ENCODE peak calls at places on chromosomes 5 and 9, in nine cellular contexts. One of them, this sample, is unnamed. For H3K36me3, the result is how much of the 10 kb centered on the place peaks cover.

GRCh38 chr9:101366038-101366756 is 18.6 kb downstream of the BAAT start:
- DNase-seq in breast epithelium: no peak
- DNase-seq in stomach: no peak
- DNase-seq in HCT116: no peak
- DNase-seq in IMR-90: no peak
- DNase-seq in prostate gland: no peak
- DNase-seq in endothelial cell of umbilical vein: no peak
- DNase-seq in spleen: no peak
- DNase-seq in tibial nerve: no peak
- DNase-seq in this sample: no peak

GRCh38 chr5:177430146-177430951 is 3.9 kb downstream of the GRK6 start:
- DNase-seq in breast epithelium: no peak
- DNase-seq in stomach: no peak
- DNase-seq in HCT116: no peak
- DNase-seq in IMR-90: no peak
- DNase-seq in prostate gland: peak
- DNase-seq in endothelial cell of umbilical vein: no peak
- DNase-seq in spleen: peak
- DNase-seq in tibial nerve: no peak
- DNase-seq in this sample: no peak

GRCh38 chr5:98757978-98758377 is 15.5 kb upstream of the RGMB start:
- DNase-seq in breast epithelium: no peak
- DNase-seq in stomach: no peak
- DNase-seq in HCT116: no peak
- DNase-seq in IMR-90: no peak
- DNase-seq in prostate gland: no peak
- DNase-seq in endothelial cell of umbilical vein: no peak
- DNase-seq in spleen: no peak
- DNase-seq in tibial nerve: no peak
- DNase-seq in this sample: no peak

GRCh38 chr9:96874947-96875459 is 20.7 kb upstream of the ZNF782 start:
- DNase-seq in breast epithelium: no peak
- DNase-seq in stomach: peak
- DNase-seq in HCT116: peak
- DNase-seq in IMR-90: peak
- DNase-seq in prostate gland: peak
- DNase-seq in endothelial cell of umbilical vein: peak
- DNase-seq in spleen: no peak
- DNase-seq in tibial nerve: no peak
- DNase-seq in this sample: peak

GRCh38 chr9:32348289-32348688 is 36.2 kb upstream of the ACO1 start:
- DNase-seq in breast epithelium: no peak
- DNase-seq in stomach: no peak
- DNase-seq in HCT116: no peak
- DNase-seq in IMR-90: no peak
- DNase-seq in prostate gland: no peak
- DNase-seq in endothelial cell of umbilical vein: no peak
- DNase-seq in spleen: no peak
- DNase-seq in tibial nerve: no peak
- DNase-seq in this sample: no peak

GRCh38 chr5:127112347-127112864 is 39.1 kb upstream of the C5orf63 start:
- DNase-seq in breast epithelium: no peak
- DNase-seq in stomach: no peak
- DNase-seq in HCT116: no peak
- DNase-seq in IMR-90: no peak
- DNase-seq in prostate gland: no peak
- DNase-seq in endothelial cell of umbilical vein: no peak
- DNase-seq in spleen: no peak
- DNase-seq in tibial nerve: no peak
- DNase-seq in this sample: no peak

GRCh38 chr5:79474416-79475173 is 39.3 kb downstream of the HOMER1 start:
- DNase-seq in breast epithelium: no peak
- DNase-seq in stomach: no peak
- DNase-seq in HCT116: no peak
- DNase-seq in IMR-90: peak
- DNase-seq in prostate gland: no peak
- DNase-seq in endothelial cell of umbilical vein: no peak
- DNase-seq in spleen: no peak
- DNase-seq in tibial nerve: no peak
- DNase-seq in this sample: no peak

GRCh38 chr5:7261049-7261448 is 134.9 kb upstream of the ADCY2 start:
- DNase-seq in breast epithelium: no peak
- DNase-seq in stomach: no peak
- DNase-seq in HCT116: no peak
- DNase-seq in IMR-90: no peak
- DNase-seq in prostate gland: peak
- DNase-seq in endothelial cell of umbilical vein: no peak
- DNase-seq in spleen: no peak
- DNase-seq in tibial nerve: no peak
- DNase-seq in this sample: no peak

GRCh38 chr9:38335686-38336085 is 56.8 kb upstream of the ALDH1B1 start:
- DNase-seq in breast epithelium: no peak
- DNase-seq in stomach: no peak
- DNase-seq in HCT116: no peak
- DNase-seq in IMR-90: no peak
- DNase-seq in prostate gland: no peak
- DNase-seq in endothelial cell of umbilical vein: no peak
- DNase-seq in spleen: no peak
- DNase-seq in tibial nerve: no peak
- DNase-seq in this sample: no peak

GRCh38 chr5:1511651-1512540 is 11.9 kb downstream of the LPCAT1 start:
- DNase-seq in breast epithelium: no peak
- DNase-seq in stomach: peak
- DNase-seq in HCT116: peak
- DNase-seq in IMR-90: peak
- DNase-seq in prostate gland: no peak
- DNase-seq in endothelial cell of umbilical vein: no peak
- DNase-seq in spleen: peak
- DNase-seq in tibial nerve: peak
- DNase-seq in this sample: peak

GRCh38 chr5:27810458-27810857 is 772.1 kb upstream of the CDH9 start:
- DNase-seq in breast epithelium: no peak
- DNase-seq in stomach: no peak
- DNase-seq in HCT116: no peak
- DNase-seq in IMR-90: no peak
- DNase-seq in prostate gland: no peak
- DNase-seq in endothelial cell of umbilical vein: peak
- DNase-seq in spleen: no peak
- DNase-seq in tibial nerve: no peak
- DNase-seq in this sample: no peak

GRCh38 chr5:157479612-157480510 is 19.8 kb downstream of the NIPAL4 start:
- DNase-seq in breast epithelium: no peak
- DNase-seq in stomach: no peak
- DNase-seq in HCT116: no peak
- DNase-seq in IMR-90: no peak
- DNase-seq in prostate gland: no peak
- DNase-seq in endothelial cell of umbilical vein: no peak
- DNase-seq in spleen: no peak
- DNase-seq in tibial nerve: no peak
- DNase-seq in this sample: no peak

GRCh38 chr9:76372345-76372744 is 21.9 kb downstream of the RFK start:
- DNase-seq in breast epithelium: no peak
- DNase-seq in stomach: no peak
- DNase-seq in HCT116: no peak
- DNase-seq in IMR-90: no peak
- DNase-seq in prostate gland: no peak
- DNase-seq in endothelial cell of umbilical vein: no peak
- DNase-seq in spleen: no peak
- DNase-seq in tibial nerve: no peak
- DNase-seq in this sample: no peak

GRCh38 chr9:121692606-121693505 is 41.4 kb downstream of the DAB2IP start:
- DNase-seq in breast epithelium: no peak
- DNase-seq in stomach: no peak
- DNase-seq in HCT116: peak
- DNase-seq in IMR-90: peak
- DNase-seq in prostate gland: no peak
- DNase-seq in endothelial cell of umbilical vein: no peak
- DNase-seq in spleen: no peak
- DNase-seq in tibial nerve: no peak
- DNase-seq in this sample: no peak

GRCh38 chr5:137280656-137281055 is 218.5 kb downstream of the SPOCK1 start:
- DNase-seq in breast epithelium: no peak
- DNase-seq in stomach: no peak
- DNase-seq in HCT116: no peak
- DNase-seq in IMR-90: no peak
- DNase-seq in prostate gland: no peak
- DNase-seq in endothelial cell of umbilical vein: no peak
- DNase-seq in spleen: no peak
- DNase-seq in tibial nerve: no peak
- DNase-seq in this sample: no peak

GRCh38 chr9:133282454-133283238 is 7.6 kb upstream of the ABO start:
- DNase-seq in breast epithelium: no peak
- DNase-seq in stomach: peak
- DNase-seq in HCT116: no peak
- DNase-seq in IMR-90: no peak
- DNase-seq in prostate gland: no peak
- DNase-seq in endothelial cell of umbilical vein: no peak
- DNase-seq in spleen: no peak
- DNase-seq in tibial nerve: no peak
- DNase-seq in this sample: no peak

GRCh38 chr5:106380736-106381135 is 1290.0 kb downstream of the EFNA5 start:
- DNase-seq in breast epithelium: no peak
- DNase-seq in stomach: no peak
- DNase-seq in HCT116: no peak
- DNase-seq in IMR-90: peak
- DNase-seq in prostate gland: no peak
- DNase-seq in endothelial cell of umbilical vein: peak
- DNase-seq in spleen: no peak
- DNase-seq in tibial nerve: no peak
- DNase-seq in this sample: no peak

DNA sequence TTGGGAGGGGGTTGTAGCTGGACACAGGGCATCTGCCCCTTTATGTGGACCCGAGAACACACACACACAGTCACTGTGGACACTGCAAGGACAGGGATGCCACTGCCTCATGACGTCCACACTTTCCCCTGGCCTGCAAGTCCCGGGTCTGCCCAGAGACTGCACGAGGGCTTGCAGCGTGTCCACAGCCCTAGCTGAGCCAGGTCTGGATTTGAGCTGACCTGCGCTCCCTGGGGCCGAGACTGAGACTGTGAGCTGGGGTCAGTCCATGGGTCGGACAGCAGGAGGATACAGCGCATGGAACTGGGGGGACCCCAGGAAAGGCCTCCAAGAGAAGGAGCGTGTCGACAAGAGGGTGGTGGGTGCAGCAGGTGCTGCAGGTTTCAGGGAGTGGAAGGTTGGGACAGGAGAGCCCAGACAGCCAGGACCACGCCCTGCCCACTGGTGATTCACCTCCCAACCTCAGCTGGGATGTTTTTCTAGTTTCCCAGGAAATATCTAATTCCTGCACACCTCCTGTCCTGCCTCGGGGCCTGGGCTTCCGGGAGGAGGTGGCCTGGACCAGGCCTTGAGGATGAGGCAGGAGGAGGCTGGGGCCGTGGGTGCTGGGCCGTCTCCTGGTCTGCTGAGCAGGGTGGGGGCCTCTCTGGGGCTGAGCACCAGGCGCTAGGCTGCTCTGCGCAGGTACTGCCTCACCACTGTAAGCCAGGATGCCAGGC is 805 bp upstream of the RNF224 start:
- DNase-seq in breast epithelium: no peak
- DNase-seq in stomach: no peak
- DNase-seq in HCT116: no peak
- DNase-seq in IMR-90: no peak
- DNase-seq in prostate gland: no peak
- DNase-seq in endothelial cell of umbilical vein: no peak
- DNase-seq in spleen: no peak
- DNase-seq in tibial nerve: no peak
- DNase-seq in this sample: no peak
- TF ChIP-seq POLR2A in breast epithelium: no peak
- TF ChIP-seq POLR2A in stomach: no peak
- TF ChIP-seq POLR2A in HCT116: no peak
- TF ChIP-seq POLR2A in IMR-90: no peak
- TF ChIP-seq POLR2A in prostate gland: no peak
- TF ChIP-seq POLR2A in endothelial cell of umbilical vein: no peak
- TF ChIP-seq POLR2A in spleen: no peak
- TF ChIP-seq POLR2A in tibial nerve: no peak
- TF ChIP-seq POLR2A in this sample: no peak

GRCh38 chr5:88875609-88876234 is 7.3 kb downstream of the MEF2C start:
- DNase-seq in breast epithelium: no peak
- DNase-seq in stomach: no peak
- DNase-seq in HCT116: no peak
- DNase-seq in IMR-90: no peak
- DNase-seq in prostate gland: no peak
- DNase-seq in endothelial cell of umbilical vein: peak
- DNase-seq in spleen: no peak
- DNase-seq in tibial nerve: no peak
- DNase-seq in this sample: no peak
- H3K4me3 ChIP-seq in breast epithelium: peak
- H3K4me3 ChIP-seq in stomach: no peak
- H3K4me3 ChIP-seq in HCT116: no peak
- H3K4me3 ChIP-seq in IMR-90: no peak
- H3K4me3 ChIP-seq in prostate gland: no peak
- H3K4me3 ChIP-seq in endothelial cell of umbilical vein: no peak
- H3K4me3 ChIP-seq in spleen: no peak
- H3K4me3 ChIP-seq in tibial nerve: no peak
- H3K4me3 ChIP-seq in this sample: no peak

DNA sequence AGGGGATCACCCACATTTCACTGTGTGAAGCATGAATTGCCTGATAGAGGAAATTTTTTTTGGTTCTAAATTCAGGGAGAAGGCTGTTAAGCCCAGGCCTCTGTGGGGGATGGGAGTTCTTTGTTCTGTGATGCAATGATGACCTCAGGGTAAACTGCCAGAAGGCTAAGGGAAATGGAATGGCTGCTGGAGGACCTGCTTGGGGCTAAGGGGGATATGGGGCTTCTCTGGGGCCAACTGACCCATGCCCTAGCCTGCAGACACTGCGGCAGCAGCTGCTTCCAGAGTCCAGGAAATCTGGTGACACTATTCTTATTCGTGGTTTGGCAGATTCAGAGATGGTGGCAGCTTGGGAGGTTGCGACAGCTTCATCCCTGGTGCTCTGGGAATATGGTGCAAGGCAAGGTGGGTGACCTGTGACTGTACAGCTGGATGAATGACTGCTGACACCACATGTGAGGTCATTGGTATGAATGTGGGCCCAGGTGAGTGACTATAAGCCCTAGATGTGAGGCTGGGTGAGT is 30.3 kb downstream of the VCP start:
- DNase-seq in breast epithelium: no peak
- DNase-seq in stomach: no peak
- DNase-seq in HCT116: no peak
- DNase-seq in IMR-90: peak
- DNase-seq in prostate gland: no peak
- DNase-seq in endothelial cell of umbilical vein: no peak
- DNase-seq in spleen: no peak
- DNase-seq in tibial nerve: no peak
- DNase-seq in this sample: no peak
- H3K36me3 ChIP-seq in breast epithelium: under half
- H3K36me3 ChIP-seq in stomach: under half
- H3K36me3 ChIP-seq in HCT116: under half
- H3K36me3 ChIP-seq in IMR-90: under half
- H3K36me3 ChIP-seq in prostate gland: under half
- H3K36me3 ChIP-seq in endothelial cell of umbilical vein: under half
- H3K36me3 ChIP-seq in spleen: half or more
- H3K36me3 ChIP-seq in tibial nerve: under half
- H3K36me3 ChIP-seq in this sample: under half

DNA sequence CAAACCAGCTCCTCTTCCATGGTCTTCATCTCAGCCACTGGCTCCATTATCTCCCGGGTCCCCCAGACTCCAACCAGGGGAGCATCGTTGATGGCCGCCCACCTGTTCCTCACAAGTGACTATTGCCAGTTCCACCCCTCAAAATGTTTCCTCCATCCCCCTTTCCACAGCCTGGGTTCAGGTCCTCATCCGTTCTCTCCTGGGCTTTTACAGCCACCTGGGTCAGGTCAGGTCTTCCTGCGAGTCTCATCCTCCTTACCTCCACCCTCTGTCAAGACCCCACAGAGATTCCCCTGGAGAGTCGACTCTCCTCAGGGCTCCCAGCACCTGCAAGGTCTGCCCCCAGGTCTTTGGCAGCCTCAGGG is 133.2 kb downstream of the PAX5 start:
- DNase-seq in breast epithelium: no peak
- DNase-seq in stomach: no peak
- DNase-seq in HCT116: no peak
- DNase-seq in IMR-90: no peak
- DNase-seq in prostate gland: no peak
- DNase-seq in endothelial cell of umbilical vein: no peak
- DNase-seq in spleen: no peak
- DNase-seq in tibial nerve: no peak
- DNase-seq in this sample: no peak
- TF ChIP-seq POLR2A in breast epithelium: no peak
- TF ChIP-seq POLR2A in stomach: no peak
- TF ChIP-seq POLR2A in HCT116: no peak
- TF ChIP-seq POLR2A in IMR-90: no peak
- TF ChIP-seq POLR2A in prostate gland: no peak
- TF ChIP-seq POLR2A in endothelial cell of umbilical vein: no peak
- TF ChIP-seq POLR2A in spleen: no peak
- TF ChIP-seq POLR2A in tibial nerve: no peak
- TF ChIP-seq POLR2A in this sample: no peak

This sample was measured in upper lobe of left lung.